ENCODE peak calls at places on chromosome 15, in eight cellular contexts. One of them, this sample, is unnamed.

GRCh38 chr15:79527821-79528220 is 95.7 kb downstream of the MINAR1 start:
- DNase-seq in hepatocyte: no peak
- DNase-seq in heart left ventricle: no peak
- DNase-seq in HCT116: no peak
- DNase-seq in transverse colon: no peak
- DNase-seq in sigmoid colon: no peak
- DNase-seq in Calu3: no peak
- DNase-seq in psoas muscle: no peak
- DNase-seq in this sample: no peak

GRCh38 chr15:25887870-25888269 is 24.7 kb upstream of the ATP10A start:
- DNase-seq in hepatocyte: no peak
- DNase-seq in heart left ventricle: no peak
- DNase-seq in HCT116: no peak
- DNase-seq in transverse colon: no peak
- DNase-seq in sigmoid colon: no peak
- DNase-seq in Calu3: no peak
- DNase-seq in psoas muscle: no peak
- DNase-seq in this sample: no peak

GRCh38 chr15:22930782-22931484 is 49.2 kb downstream of the CYFIP1 start:
- DNase-seq in hepatocyte: no peak
- DNase-seq in heart left ventricle: peak
- DNase-seq in HCT116: no peak
- DNase-seq in transverse colon: peak
- DNase-seq in sigmoid colon: no peak
- DNase-seq in Calu3: no peak
- DNase-seq in psoas muscle: no peak
- DNase-seq in this sample: no peak

GRCh38 chr15:83063555-83063954 is 3.5 kb downstream of the BTBD1 start:
- DNase-seq in hepatocyte: no peak
- DNase-seq in heart left ventricle: no peak
- DNase-seq in HCT116: no peak
- DNase-seq in transverse colon: no peak
- DNase-seq in sigmoid colon: no peak
- DNase-seq in Calu3: no peak
- DNase-seq in psoas muscle: no peak
- DNase-seq in this sample: no peak

GRCh38 chr15:70447511-70447910 is 315.8 kb downstream of the UACA start:
- DNase-seq in hepatocyte: no peak
- DNase-seq in heart left ventricle: no peak
- DNase-seq in HCT116: no peak
- DNase-seq in transverse colon: no peak
- DNase-seq in sigmoid colon: no peak
- DNase-seq in Calu3: no peak
- DNase-seq in psoas muscle: no peak
- DNase-seq in this sample: no peak

GRCh38 chr15:57217716-57218598 is 158.3 kb upstream of the CGNL1 start:
- DNase-seq in hepatocyte: no peak
- DNase-seq in heart left ventricle: no peak
- DNase-seq in HCT116: no peak
- DNase-seq in transverse colon: no peak
- DNase-seq in sigmoid colon: no peak
- DNase-seq in Calu3: no peak
- DNase-seq in psoas muscle: no peak
- DNase-seq in this sample: no peak

GRCh38 chr15:37819191-37819590 is 115.2 kb upstream of the TMCO5A start:
- DNase-seq in hepatocyte: no peak
- DNase-seq in heart left ventricle: no peak
- DNase-seq in HCT116: no peak
- DNase-seq in transverse colon: no peak
- DNase-seq in sigmoid colon: no peak
- DNase-seq in Calu3: no peak
- DNase-seq in psoas muscle: no peak
- DNase-seq in this sample: no peak

GRCh38 chr15:32691316-32692032 is 26.3 kb upstream of the GREM1 start:
- DNase-seq in hepatocyte: no peak
- DNase-seq in heart left ventricle: no peak
- DNase-seq in HCT116: no peak
- DNase-seq in transverse colon: no peak
- DNase-seq in sigmoid colon: no peak
- DNase-seq in Calu3: no peak
- DNase-seq in psoas muscle: no peak
- DNase-seq in this sample: no peak

GRCh38 chr15:71666723-71667122 is 143.6 kb upstream of the NR2E3 start:
- DNase-seq in hepatocyte: no peak
- DNase-seq in heart left ventricle: no peak
- DNase-seq in HCT116: no peak
- DNase-seq in transverse colon: no peak
- DNase-seq in sigmoid colon: no peak
- DNase-seq in Calu3: no peak
- DNase-seq in psoas muscle: no peak
- DNase-seq in this sample: no peak

GRCh38 chr15:61327019-61327631 is 98.0 kb upstream of the RORA start:
- DNase-seq in hepatocyte: no peak
- DNase-seq in heart left ventricle: peak
- DNase-seq in HCT116: no peak
- DNase-seq in transverse colon: no peak
- DNase-seq in sigmoid colon: no peak
- DNase-seq in Calu3: no peak
- DNase-seq in psoas muscle: peak
- DNase-seq in this sample: no peak

GRCh38 chr15:83155937-83156336 is 48.5 kb downstream of the TM6SF1 start:
- DNase-seq in hepatocyte: no peak
- DNase-seq in heart left ventricle: no peak
- DNase-seq in HCT116: no peak
- DNase-seq in transverse colon: no peak
- DNase-seq in sigmoid colon: no peak
- DNase-seq in Calu3: no peak
- DNase-seq in psoas muscle: no peak
- DNase-seq in this sample: no peak

GRCh38 chr15:97124790-97125189 is 794.3 kb downstream of the NR2F2 start:
- DNase-seq in hepatocyte: no peak
- DNase-seq in heart left ventricle: no peak
- DNase-seq in HCT116: no peak
- DNase-seq in transverse colon: no peak
- DNase-seq in sigmoid colon: no peak
- DNase-seq in Calu3: no peak
- DNase-seq in psoas muscle: no peak
- DNase-seq in this sample: no peak

GRCh38 chr15:68370768-68371151 is 61.2 kb downstream of the ITGA11 start:
- DNase-seq in hepatocyte: no peak
- DNase-seq in heart left ventricle: no peak
- DNase-seq in HCT116: no peak
- DNase-seq in transverse colon: no peak
- DNase-seq in sigmoid colon: peak
- DNase-seq in Calu3: no peak
- DNase-seq in psoas muscle: no peak
- DNase-seq in this sample: no peak

GRCh38 chr15:69026355-69026754 is 11.9 kb downstream of the NOX5 start:
- DNase-seq in hepatocyte: no peak
- DNase-seq in heart left ventricle: no peak
- DNase-seq in HCT116: no peak
- DNase-seq in transverse colon: no peak
- DNase-seq in sigmoid colon: no peak
- DNase-seq in Calu3: no peak
- DNase-seq in psoas muscle: no peak
- DNase-seq in this sample: no peak

GRCh38 chr15:51108933-51109550 is 14.3 kb upstream of the TNFAIP8L3 start:
- DNase-seq in hepatocyte: no peak
- DNase-seq in heart left ventricle: peak
- DNase-seq in HCT116: no peak
- DNase-seq in transverse colon: no peak
- DNase-seq in sigmoid colon: no peak
- DNase-seq in Calu3: no peak
- DNase-seq in psoas muscle: no peak
- DNase-seq in this sample: no peak

GRCh38 chr15:69064649-69065048 is 50.2 kb downstream of the NOX5 start:
- DNase-seq in hepatocyte: no peak
- DNase-seq in heart left ventricle: no peak
- DNase-seq in HCT116: no peak
- DNase-seq in transverse colon: no peak
- DNase-seq in sigmoid colon: peak
- DNase-seq in Calu3: no peak
- DNase-seq in psoas muscle: no peak
- DNase-seq in this sample: no peak

GRCh38 chr15:77094397-77095030 is 23.6 kb upstream of the TSPAN3 start:
- DNase-seq in hepatocyte: no peak
- DNase-seq in heart left ventricle: no peak
- DNase-seq in HCT116: no peak
- DNase-seq in transverse colon: no peak
- DNase-seq in sigmoid colon: no peak
- DNase-seq in Calu3: no peak
- DNase-seq in psoas muscle: no peak
- DNase-seq in this sample: no peak
- TF ChIP-seq CTCF in hepatocyte: no peak
- TF ChIP-seq CTCF in heart left ventricle: peak
- TF ChIP-seq CTCF in HCT116: peak
- TF ChIP-seq CTCF in transverse colon: no peak
- TF ChIP-seq CTCF in sigmoid colon: no peak
- TF ChIP-seq CTCF in Calu3: no peak
- TF ChIP-seq CTCF in psoas muscle: no peak
- TF ChIP-seq CTCF in this sample: peak

GRCh38 chr15:73326157-73326556 is 42.6 kb downstream of the HCN4 start:
- DNase-seq in hepatocyte: no peak
- DNase-seq in heart left ventricle: peak
- DNase-seq in HCT116: no peak
- DNase-seq in transverse colon: no peak
- DNase-seq in sigmoid colon: peak
- DNase-seq in Calu3: no peak
- DNase-seq in psoas muscle: no peak
- DNase-seq in this sample: no peak

GRCh38 chr15:73323956-73324355 is 44.8 kb downstream of the HCN4 start:
- DNase-seq in hepatocyte: no peak
- DNase-seq in heart left ventricle: peak
- DNase-seq in HCT116: no peak
- DNase-seq in transverse colon: no peak
- DNase-seq in sigmoid colon: peak
- DNase-seq in Calu3: no peak
- DNase-seq in psoas muscle: no peak
- DNase-seq in this sample: no peak

GRCh38 chr15:73323374-73323955 is 45.3 kb downstream of the HCN4 start:
- DNase-seq in hepatocyte: no peak
- DNase-seq in heart left ventricle: peak
- DNase-seq in HCT116: no peak
- DNase-seq in transverse colon: no peak
- DNase-seq in sigmoid colon: no peak
- DNase-seq in Calu3: no peak
- DNase-seq in psoas muscle: no peak
- DNase-seq in this sample: no peak

GRCh38 chr15:73324496-73325170 is 44.1 kb downstream of the HCN4 start:
- DNase-seq in hepatocyte: no peak
- DNase-seq in heart left ventricle: peak
- DNase-seq in HCT116: no peak
- DNase-seq in transverse colon: no peak
- DNase-seq in sigmoid colon: no peak
- DNase-seq in Calu3: no peak
- DNase-seq in psoas muscle: peak
- DNase-seq in this sample: no peak

GRCh38 chr15:73325191-73325980 is 43.4 kb downstream of the HCN4 start:
- DNase-seq in hepatocyte: no peak
- DNase-seq in heart left ventricle: peak
- DNase-seq in HCT116: no peak
- DNase-seq in transverse colon: no peak
- DNase-seq in sigmoid colon: peak
- DNase-seq in Calu3: peak
- DNase-seq in psoas muscle: peak
- DNase-seq in this sample: no peak
- TF ChIP-seq CTCF in hepatocyte: no peak
- TF ChIP-seq CTCF in heart left ventricle: no peak
- TF ChIP-seq CTCF in HCT116: peak
- TF ChIP-seq CTCF in transverse colon: no peak
- TF ChIP-seq CTCF in sigmoid colon: no peak
- TF ChIP-seq CTCF in Calu3: peak
- TF ChIP-seq CTCF in psoas muscle: no peak
- TF ChIP-seq CTCF in this sample: peak

DNA sequence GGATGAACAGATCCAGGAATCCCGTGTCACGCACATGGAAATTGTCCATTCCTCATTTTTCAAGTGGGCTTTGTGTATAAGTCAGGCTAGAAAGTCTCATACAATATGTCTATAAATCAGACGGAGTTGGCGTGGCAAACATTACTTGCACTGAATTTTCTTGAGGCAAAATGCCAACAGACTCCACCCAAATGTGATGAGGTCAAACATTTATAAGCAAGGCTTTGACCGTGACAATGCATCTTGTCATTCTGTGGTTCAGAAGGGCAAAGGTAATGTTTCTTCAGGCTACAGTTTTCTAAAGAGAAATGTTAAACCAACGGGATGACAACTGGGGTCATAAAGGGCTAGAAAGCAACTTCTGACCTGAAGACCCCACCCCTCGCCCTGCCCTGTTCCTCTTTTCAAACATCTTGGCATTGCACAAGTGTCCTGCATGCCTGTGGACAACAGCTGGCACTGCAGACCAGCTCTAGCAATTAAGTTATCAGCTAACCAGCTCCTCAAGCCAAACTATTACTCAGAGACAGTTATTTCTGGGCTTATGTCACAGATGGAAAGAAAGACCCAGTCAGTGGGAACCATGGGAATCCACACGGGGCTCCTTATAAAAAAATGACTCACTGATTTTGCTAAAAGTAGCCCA is 36.5 kb upstream of the SPTBN5 start:
- DNase-seq in hepatocyte: peak
- DNase-seq in heart left ventricle: peak
- DNase-seq in HCT116: peak
- DNase-seq in transverse colon: peak
- DNase-seq in sigmoid colon: no peak
- DNase-seq in Calu3: no peak
- DNase-seq in psoas muscle: peak
- DNase-seq in this sample: no peak
- TF ChIP-seq CTCF in hepatocyte: peak
- TF ChIP-seq CTCF in heart left ventricle: no peak
- TF ChIP-seq CTCF in HCT116: no peak
- TF ChIP-seq CTCF in transverse colon: peak
- TF ChIP-seq CTCF in sigmoid colon: no peak
- TF ChIP-seq CTCF in Calu3: no peak
- TF ChIP-seq CTCF in psoas muscle: no peak
- TF ChIP-seq CTCF in this sample: no peak

GRCh38 chr15:31032959-31033358 is 41.5 kb upstream of the MTMR10 start:
- DNase-seq in hepatocyte: no peak
- DNase-seq in heart left ventricle: no peak
- DNase-seq in HCT116: no peak
- DNase-seq in transverse colon: no peak
- DNase-seq in sigmoid colon: no peak
- DNase-seq in Calu3: no peak
- DNase-seq in psoas muscle: no peak
- DNase-seq in this sample: no peak

GRCh38 chr15:31035610-31036009 is 44.2 kb upstream of the MTMR10 start:
- DNase-seq in hepatocyte: no peak
- DNase-seq in heart left ventricle: no peak
- DNase-seq in HCT116: no peak
- DNase-seq in transverse colon: no peak
- DNase-seq in sigmoid colon: no peak
- DNase-seq in Calu3: no peak
- DNase-seq in psoas muscle: no peak
- DNase-seq in this sample: no peak

GRCh38 chr15:31031471-31032064 is 40.1 kb upstream of the MTMR10 start:
- DNase-seq in hepatocyte: no peak
- DNase-seq in heart left ventricle: no peak
- DNase-seq in HCT116: no peak
- DNase-seq in transverse colon: no peak
- DNase-seq in sigmoid colon: no peak
- DNase-seq in Calu3: no peak
- DNase-seq in psoas muscle: no peak
- DNase-seq in this sample: no peak

GRCh38 chr15:31036783-31037182 is 45.4 kb upstream of the MTMR10 start:
- DNase-seq in hepatocyte: no peak
- DNase-seq in heart left ventricle: no peak
- DNase-seq in HCT116: no peak
- DNase-seq in transverse colon: no peak
- DNase-seq in sigmoid colon: no peak
- DNase-seq in Calu3: no peak
- DNase-seq in psoas muscle: no peak
- DNase-seq in this sample: no peak

GRCh38 chr15:31034152-31034551 is 42.7 kb upstream of the MTMR10 start:
- DNase-seq in hepatocyte: peak
- DNase-seq in heart left ventricle: no peak
- DNase-seq in HCT116: no peak
- DNase-seq in transverse colon: no peak
- DNase-seq in sigmoid colon: no peak
- DNase-seq in Calu3: no peak
- DNase-seq in psoas muscle: no peak
- DNase-seq in this sample: no peak
- TF ChIP-seq CTCF in hepatocyte: no peak
- TF ChIP-seq CTCF in heart left ventricle: no peak
- TF ChIP-seq CTCF in HCT116: peak
- TF ChIP-seq CTCF in transverse colon: no peak
- TF ChIP-seq CTCF in sigmoid colon: no peak
- TF ChIP-seq CTCF in Calu3: no peak
- TF ChIP-seq CTCF in psoas muscle: no peak
- TF ChIP-seq CTCF in this sample: no peak

This sample was measured in progenitor cell of endocrine pancreas.